ENCODE peak calls at places on chromosome 12, in four cellular contexts. J is activated T-helper 2 cell treated with anti-CD3 and anti-CD28 coated beads, Interferon-gamma antibody, Interleukin-2, Interleukin-4, amounts not matched to agents 10 μg/mL and 5 μg/mL and 100 μg/mL, durations not matched to agents 14 hours and 24 hours and 36 hours; P is GM12865; D is HFF-Myc. O is an unnamed sample.

GRCh38 chr12:101564912-101565311 is 29.9 kb upstream of the MYBPC1 start:
- DNase-seq in J (no peak), D (no peak), P (peak; percentile 47), O (no peak)

GRCh38 chr12:6312529-6313325 is 2.2 kb downstream of the PLEKHG6 start:
- DNase-seq in J (no peak), P (peak; percentile 90), D (no peak), O (no peak)

GRCh38 chr12:131775124-131775903 is 52.9 kb upstream of the MMP17 start:
- DNase-seq in P (peak; percentile 18), J (no peak), D (no peak), O (no peak)

GRCh38 chr12:82730832-82731497 is 44.3 kb downstream of the TMTC2 start:
- DNase-seq in D (no peak), P (no peak), J (no peak), O (no peak)

GRCh38 chr12:55666508-55666907 is 29.8 kb downstream of the OR10P1 start:
- DNase-seq in J (no peak), D (no peak), P (no peak), O (no peak)

GRCh38 chr12:128930591-128930990 is 77.3 kb downstream of the GLT1D1 start:
- DNase-seq in D (no peak), J (no peak), P (no peak), O (no peak)

GRCh38 chr12:106343213-106343509 is 14.4 kb upstream of the POLR3B start:
- DNase-seq in J (no peak), D (no peak), P (no peak), O (no peak)

GRCh38 chr12:13609874-13610273 is 371.5 kb downstream of the GRIN2B start:
- DNase-seq in P (no peak), J (no peak), D (no peak), O (no peak)

GRCh38 chr12:12224240-12224940 is 42.5 kb downstream of the LRP6 start:
- DNase-seq in J (no peak), D (no peak), P (peak; percentile 44), O (no peak)

GRCh38 chr12:49105504-49106120 is 5.0 kb downstream of the LMBR1L start:
- DNase-seq in D (no peak), J (no peak), P (no peak), O (no peak)

GRCh38 chr12:97512696-97513095 is 50.1 kb downstream of the RMST start:
- DNase-seq in P (no peak), J (no peak), D (no peak), O (no peak)

GRCh38 chr12:47987411-47988072 is 16.7 kb downstream of the COL2A1 start:
- DNase-seq in J (no peak), P (no peak), D (no peak), O (no peak)

GRCh38 chr12:18146375-18146774 is 56.4 kb upstream of the RERGL start:
- DNase-seq in D (no peak), P (no peak), J (no peak), O (no peak)

GRCh38 chr12:25938581-25938980 is 19.9 kb upstream of the RASSF8 start:
- DNase-seq in P (no peak), J (no peak), D (no peak), O (no peak)

GRCh38 chr12:124696689-124697476 is 129.5 kb upstream of the NCOR2 start:
- DNase-seq in P (no peak), D (no peak), J (no peak), O (no peak)

GRCh38 chr12:20599757-20600156 is 95.4 kb upstream of the SLCO1C1 start:
- DNase-seq in P (no peak), J (no peak), D (no peak), O (no peak)

GRCh38 chr12:107320031-107320928 is 226.9 kb upstream of the CRY1 start:
- DNase-seq in D (no peak), P (no peak), J (peak; percentile 83), O (no peak)

GRCh38 chr12:76275511-76276093 is 72.6 kb downstream of the BBS10 start:
- DNase-seq in D (no peak), P (no peak), J (no peak), O (no peak)

GRCh38 chr12:19382111-19382526 is 57.2 kb upstream of the AEBP2 start:
- DNase-seq in P (peak; percentile 83), J (no peak), D (peak; percentile 50), O (no peak)

GRCh38 chr12:111775205-111776193 is 8.8 kb downstream of the ALDH2 start:
- DNase-seq in P (peak; percentile 91), D (peak; percentile 42), J (no peak), O (no peak)

GRCh38 chr12:62604373-62604772 is 137.7 kb downstream of the MON2 start:
- DNase-seq in D (no peak), J (no peak), P (peak; percentile 30), O (no peak)

GRCh38 chr12:14960548-14961465 is 594 bp downstream of the ARHGDIB start:
- DNase-seq in P (peak; percentile 53), D (no peak), J (peak; percentile 43), O (no peak)

GRCh38 chr12:95582230-95583058 is 31.2 kb upstream of the USP44 start:
- DNase-seq in P (no peak), J (no peak), D (peak; percentile 19), O (no peak)

O was measured in occipital lobe.